ENCODE peak calls at places on chromosome 12, in seven cellular contexts. D is HCT116, Y is K562, N is H1, T is SK-N-SH, R is GM12878, Q is HepG2. M is an unnamed sample.

GRCh38 chr12:53899230-53899629 is 39.4 kb upstream of the HOXC13 start:
- DNase-seq in D (no peak), Y (no peak), N (no peak), T (no peak), R (no peak), Q (no peak), M (no peak)

GRCh38 chr12:15534322-15534721 is 212.0 kb downstream of the PTPRO start:
- DNase-seq in D (no peak), Y (no peak), N (no peak), T (no peak), R (peak; percentile 34), Q (no peak), M (no peak)

GRCh38 chr12:753401-754237 is 1.2 kb downstream of the WNK1 start:
- DNase-seq in D (no peak), Y (peak; percentile 17), N (peak; percentile 58), T (peak; percentile 65), R (no peak), Q (no peak), M (no peak)

GRCh38 chr12:96427269-96427729 is 27.1 kb upstream of the CDK17 start:
- DNase-seq in D (peak; percentile 54), Y (no peak), N (no peak), T (peak; percentile 16), R (no peak), Q (peak; percentile 7), M (peak; percentile 99)

GRCh38 chr12:3237154-3237520 is 160.0 kb downstream of the TSPAN9 start:
- DNase-seq in D (no peak), Y (no peak), N (no peak), T (no peak), R (no peak), Q (no peak), M (no peak)

GRCh38 chr12:101925352-101925751 is 48.0 kb downstream of the DRAM1 start:
- DNase-seq in D (no peak), Y (no peak), N (no peak), T (no peak), R (no peak), Q (no peak), M (no peak)

GRCh38 chr12:31896514-31897039 is 62.6 kb upstream of the RESF1 start:
- DNase-seq in D (no peak), Y (peak; percentile 42), N (no peak), T (no peak), R (peak; percentile 99), Q (no peak), M (peak; percentile 91)

GRCh38 chr12:111773801-111774551 is 7.2 kb downstream of the ALDH2 start:
- DNase-seq in D (no peak), Y (no peak), N (no peak), T (no peak), R (no peak), Q (peak; percentile 89), M (no peak)

GRCh38 chr12:5047729-5048128 is 4.0 kb downstream of the KCNA5 start:
- DNase-seq in D (no peak), Y (no peak), N (no peak), T (no peak), R (no peak), Q (no peak), M (no peak)

GRCh38 chr12:26195641-26196423 is 459 bp downstream of the SSPN start:
- DNase-seq in D (no peak), Y (no peak), N (peak; percentile 64), T (peak; percentile 78), R (no peak), Q (no peak), M (peak; percentile 47)

GRCh38 chr12:68319988-68320623 is 12.1 kb downstream of the MDM1 start:
- DNase-seq in D (no peak), Y (peak; percentile 14), N (no peak), T (no peak), R (no peak), Q (no peak), M (no peak)

GRCh38 chr12:32264995-32265394 is 134.4 kb upstream of the FGD4 start:
- DNase-seq in D (no peak), Y (no peak), N (no peak), T (no peak), R (no peak), Q (no peak), M (peak; percentile 86)

GRCh38 chr12:4174417-4174816 is 99.1 kb upstream of the CCND2 start:
- DNase-seq in D (no peak), Y (no peak), N (peak; percentile 44), T (no peak), R (no peak), Q (no peak), M (no peak)

GRCh38 chr12:87329076-87329863 is 699.9 kb downstream of the C12orf50 start:
- DNase-seq in D (no peak), Y (no peak), N (no peak), T (no peak), R (no peak), Q (no peak), M (no peak)

GRCh38 chr12:87336814-87337336 is 692.3 kb downstream of the C12orf50 start:
- DNase-seq in D (no peak), Y (no peak), N (no peak), T (no peak), R (no peak), Q (no peak), M (peak; percentile 34)

DNA sequence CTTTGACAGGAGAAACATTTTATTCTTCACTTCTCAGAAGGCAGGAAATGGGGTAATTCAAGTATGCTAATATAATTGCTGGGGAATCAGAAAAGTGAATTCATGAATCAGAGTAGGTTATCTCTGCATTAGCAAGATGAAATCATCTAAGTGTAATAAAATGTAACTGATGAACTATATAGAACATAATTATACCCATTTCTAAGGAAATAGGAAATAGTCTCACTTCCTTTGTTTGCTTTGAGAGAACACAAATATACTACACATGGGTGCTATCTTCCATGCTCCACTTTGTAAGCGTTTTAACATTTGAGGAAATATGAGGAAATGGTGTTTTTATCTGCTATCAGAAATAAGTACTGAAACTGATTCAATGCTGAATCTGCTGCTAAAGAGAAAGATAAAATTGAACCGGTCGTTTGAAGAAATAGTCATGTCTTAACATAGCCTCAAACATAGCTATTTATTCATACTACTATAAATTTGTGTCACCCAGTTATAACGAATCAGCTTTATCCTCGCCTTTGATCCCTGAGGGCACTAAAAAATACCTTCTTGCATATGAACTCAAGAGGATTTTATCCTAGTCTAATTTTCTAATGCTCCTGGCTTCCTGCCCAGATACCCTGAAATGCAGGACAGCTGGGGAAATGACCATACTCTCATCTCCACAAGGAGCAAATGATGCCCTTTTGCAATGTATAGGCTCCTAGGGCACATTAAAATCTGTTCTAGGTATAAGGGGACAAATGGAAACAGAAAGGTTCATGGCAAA is 696.0 kb downstream of the C12orf50 start:
- DNase-seq in D (no peak), Y (no peak), N (no peak), T (peak; percentile 58), R (no peak), Q (no peak), M (peak; percentile 59)
- H3K4me2 ChIP-seq in D (no peak overlapping the region), Y (no peak overlapping the region), N (no peak overlapping the region), T (peak overlapping the region; percentile 19), R (no peak overlapping the region), Q (no peak overlapping the region), M (peak overlapping the region; percentile 58)

GRCh38 chr12:57826400-57826799 is 7.9 kb upstream of the AVIL start:
- DNase-seq in D (no peak), Y (no peak), N (no peak), T (no peak), R (no peak), Q (no peak), M (no peak)

GRCh38 chr12:57825451-57825850 is 6.9 kb upstream of the AVIL start:
- DNase-seq in D (no peak), Y (no peak), N (no peak), T (no peak), R (no peak), Q (no peak), M (no peak)

GRCh38 chr12:57823131-57823907 is 4.8 kb upstream of the AVIL start:
- DNase-seq in D (no peak), Y (no peak), N (no peak), T (no peak), R (no peak), Q (no peak), M (no peak)

GRCh38 chr12:57822392-57823130 is 4.0 kb upstream of the AVIL start:
- DNase-seq in D (no peak), Y (no peak), N (no peak), T (no peak), R (no peak), Q (no peak), M (no peak)

DNA sequence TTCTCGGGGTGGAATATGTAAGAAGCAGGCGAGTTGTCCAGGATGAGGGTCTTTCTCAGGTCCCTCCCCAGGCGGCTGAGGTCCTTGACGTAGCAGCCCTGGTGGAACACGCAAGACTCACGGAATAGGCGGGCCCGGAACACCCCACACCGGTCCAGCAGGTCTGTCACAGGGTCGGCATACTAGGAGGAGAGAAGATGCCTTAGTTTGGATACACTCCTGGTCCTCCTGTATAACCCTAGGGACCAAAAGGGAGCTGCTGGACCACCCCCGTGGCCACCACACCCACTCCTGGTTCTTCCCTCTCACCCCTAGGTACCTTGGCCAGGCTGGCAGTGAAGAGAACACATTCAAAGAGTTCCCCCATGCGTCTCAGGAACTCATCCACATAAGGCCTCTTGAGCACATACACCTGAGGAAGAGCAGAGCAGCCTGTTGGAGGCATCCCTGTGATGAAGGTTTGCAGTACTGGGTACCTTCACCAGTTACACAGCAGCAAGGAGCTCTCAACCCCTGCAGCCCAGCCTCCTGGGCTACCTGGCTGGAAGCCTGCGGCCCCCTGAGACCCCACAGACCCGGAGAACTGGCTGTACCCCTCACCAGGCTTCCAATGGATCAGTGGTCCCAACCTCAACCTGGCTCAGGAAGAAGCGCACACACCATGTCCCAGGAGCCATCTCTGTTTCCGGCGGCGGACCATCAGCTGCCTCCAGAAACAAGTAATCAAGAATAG is 5.5 kb upstream of the AVIL start:
- DNase-seq in D (no peak), Y (no peak), N (no peak), T (no peak), R (no peak), Q (no peak), M (no peak)
- H3K79me2 ChIP-seq in D (peaks cover 3% of the 10 kb centered on the region), Y (peaks cover 2% of the 10 kb centered on the region), N (peaks cover under 1% of the 10 kb centered on the region), T (peaks cover 31% of the 10 kb centered on the region), R (no peaks in the 10 kb centered on the region), Q (peaks cover under 1% of the 10 kb centered on the region), M (peaks cover 3% of the 10 kb centered on the region)

GRCh38 chr12:49662998-49663843 is 39.9 kb downstream of the PRPF40B start:
- DNase-seq in D (no peak), Y (peak; percentile 51), N (no peak), T (peak; percentile 50), R (peak; percentile 75), Q (peak; percentile 14), M (peak; percentile 95)
- TF ChIP-seq MAX in D (no peak), Y (no peak), N (no peak), T (peak; percentile 6), R (no peak), Q (no peak), M (no peak)

GRCh38 chr12:49623142-49623899 is at the start of gene PRPF40B:
- DNase-seq in D (peak; percentile 48), Y (peak; percentile 99), N (peak; percentile 95), T (peak; percentile 99), R (peak; percentile 36), Q (peak; percentile 77), M (peak; percentile 75)

GRCh38 chr12:49626169-49626835 is 2.9 kb downstream of the PRPF40B start:
- DNase-seq in D (no peak), Y (no peak), N (no peak), T (no peak), R (no peak), Q (no peak), M (no peak)

GRCh38 chr12:49622501-49623141 is 740 bp upstream of the PRPF40B start:
- DNase-seq in D (no peak), Y (no peak), N (peak; percentile 66), T (no peak), R (peak; percentile 55), Q (no peak), M (no peak)

GRCh38 chr12:49626836-49627235 is 3.5 kb downstream of the PRPF40B start:
- DNase-seq in D (no peak), Y (no peak), N (no peak), T (no peak), R (no peak), Q (no peak), M (no peak)

GRCh38 chr12:49624919-49625577 is 1.7 kb downstream of the PRPF40B start:
- DNase-seq in D (peak; percentile 7), Y (no peak), N (no peak), T (no peak), R (no peak), Q (no peak), M (no peak)
- H3K4me2 ChIP-seq in D (peak overlapping the region; percentile 92), Y (no peak overlapping the region), N (peak overlapping the region; percentile 44), T (no peak overlapping the region), R (no peak overlapping the region), Q (no peak overlapping the region), M (no peak overlapping the region)

M was measured in endothelial cell of umbilical vein.